ENCODE peak calls at places on chromosomes 13 and 19, in seven cellular contexts. K, V, C, T, E, B and W are unnamed samples.
A peak's percentile ranks its signal among the peaks of the same experiment; 100 is the strongest.

GRCh38 chr13:101660711-101661110 is 208.2 kb downstream of the ITGBL1 start:
- DNase-seq in K (no peak), V (no peak), C (no peak), T (no peak), E (no peak), B (no peak), W (no peak)

GRCh38 chr19:2495130-2495641 is 19.3 kb downstream of the GADD45B start:
- DNase-seq in K (peak; percentile 67), V (peak; percentile 89), C (peak; percentile 52), T (no peak), E (no peak), B (peak; percentile 82), W (no peak)

GRCh38 chr19:33304760-33305647 is 2.7 kb upstream of the CEBPA start:
- DNase-seq in K (no peak), V (no peak), C (no peak), T (no peak), E (no peak), B (no peak), W (no peak)

GRCh38 chr13:83221813-83222241 is 660.4 kb downstream of the SLITRK1 start:
- DNase-seq in K (no peak), V (no peak), C (no peak), T (no peak), E (no peak), B (no peak), W (no peak)

GRCh38 chr19:45567609-45568008 is 17.0 kb downstream of the OPA3 start:
- DNase-seq in K (no peak), V (no peak), C (no peak), T (no peak), E (no peak), B (no peak), W (no peak)

GRCh38 chr13:101514695-101515275 is 62.3 kb downstream of the ITGBL1 start:
- DNase-seq in K (peak; percentile 89), V (peak; percentile 23), C (peak; percentile 16), T (peak; percentile 81), E (no peak), B (no peak), W (no peak)

GRCh38 chr19:11091343-11092153 is 2.3 kb downstream of the LDLR start:
- DNase-seq in K (peak; percentile 92), V (peak; percentile 66), C (no peak), T (no peak), E (peak; percentile 55), B (peak; percentile 46), W (no peak)

GRCh38 chr13:41458939-41459753 is 1.8 kb downstream of the RGCC start:
- DNase-seq in K (peak; percentile 53), V (peak; percentile 45), C (no peak), T (no peak), E (peak; percentile 52), B (no peak), W (no peak)

GRCh38 chr13:41495044-41495443 is 37.7 kb downstream of the RGCC start:
- DNase-seq in K (no peak), V (peak; percentile 36), C (no peak), T (no peak), E (no peak), B (no peak), W (no peak)

GRCh38 chr13:43444085-43444484 is 342.7 kb downstream of the ENOX1 start:
- DNase-seq in K (no peak), V (no peak), C (no peak), T (no peak), E (no peak), B (no peak), W (no peak)

GRCh38 chr13:60679928-60680693 is 283.1 kb downstream of the TDRD3 start:
- DNase-seq in K (peak; percentile 89), V (no peak), C (no peak), T (no peak), E (no peak), B (no peak), W (no peak)

GRCh38 chr13:102758842-102759241 is 14.7 kb downstream of the TEX30 start:
- DNase-seq in K (no peak), V (no peak), C (no peak), T (no peak), E (no peak), B (no peak), W (no peak)

GRCh38 chr19:34075661-34076091 is 96.6 kb upstream of the LSM14A start:
- DNase-seq in K (no peak), V (no peak), C (no peak), T (no peak), E (no peak), B (no peak), W (no peak)

GRCh38 chr19:40419780-40420179 is 6.0 kb downstream of the SERTAD1 start:
- DNase-seq in K (no peak), V (no peak), C (no peak), T (no peak), E (no peak), B (no peak), W (no peak)

GRCh38 chr19:10228393-10228792 is 2.7 kb downstream of the S1PR2 start:
- DNase-seq in K (no peak), V (no peak), C (no peak), T (no peak), E (no peak), B (no peak), W (no peak)

GRCh38 chr13:48072787-48073186 is 22.1 kb downstream of the MED4 start:
- DNase-seq in K (no peak), V (no peak), C (no peak), T (no peak), E (no peak), B (no peak), W (no peak)

GRCh38 chr19:51926784-51927741 is at the start of gene ZNF613:
- DNase-seq in K (peak; percentile 96), V (peak; percentile 92), C (peak; percentile 88), T (peak; percentile 93), E (peak; percentile 70), B (peak; percentile 90), W (peak; percentile 89)

GRCh38 chr19:9941646-9942045 is 5.3 kb upstream of the OLFM2 start:
- DNase-seq in K (no peak), V (no peak), C (no peak), T (no peak), E (no peak), B (no peak), W (no peak)

GRCh38 chr13:98494769-98495168 is 82.1 kb downstream of the STK24 start:
- DNase-seq in K (no peak), V (no peak), C (no peak), T (no peak), E (no peak), B (no peak), W (no peak)

GRCh38 chr13:26007261-26007765 is 44.5 kb downstream of the SHISA2 start:
- DNase-seq in K (no peak), V (no peak), C (no peak), T (no peak), E (no peak), B (no peak), W (no peak)

GRCh38 chr13:29569253-29570057 is 26.0 kb downstream of the SLC7A1 start:
- DNase-seq in K (peak; percentile 70), V (no peak), C (no peak), T (peak; percentile 33), E (no peak), B (no peak), W (no peak)

GRCh38 chr19:42005504-42005903 is 11.5 kb upstream of the ATP1A3 start:
- DNase-seq in K (no peak), V (no peak), C (no peak), T (no peak), E (no peak), B (no peak), W (no peak)

GRCh38 chr13:110062077-110062776 is 244.7 kb downstream of the COL4A1 start:
- DNase-seq in K (no peak), V (peak; percentile 50), C (no peak), T (no peak), E (no peak), B (no peak), W (no peak)

GRCh38 chr13:30052127-30052526 is 201.7 kb upstream of the UBL3 start:
- DNase-seq in K (no peak), V (no peak), C (no peak), T (no peak), E (no peak), B (no peak), W (no peak)

GRCh38 chr13:110949628-110950027 is 34.8 kb upstream of the ANKRD10 start:
- DNase-seq in K (no peak), V (no peak), C (no peak), T (no peak), E (no peak), B (no peak), W (no peak)

GRCh38 chr13:114124921-114125320 is 7.5 kb downstream of the RASA3 start:
- DNase-seq in K (no peak), V (no peak), C (no peak), T (no peak), E (peak; percentile 55), B (no peak), W (no peak)

GRCh38 chr19:34633806-34634205 is 43.2 kb downstream of the SCGB2B2 start:
- DNase-seq in K (no peak), V (no peak), C (no peak), T (no peak), E (no peak), B (no peak), W (no peak)

GRCh38 chr13:42405665-42406390 is 133.9 kb downstream of the AKAP11 start:
- DNase-seq in K (peak; percentile 81), V (no peak), C (no peak), T (no peak), E (no peak), B (no peak), W (peak; percentile 97)

GRCh38 chr19:12794936-12795335 is 3.6 kb downstream of the JUNB start:
- DNase-seq in K (no peak), V (no peak), C (no peak), T (no peak), E (no peak), B (no peak), W (no peak)

GRCh38 chr19:13243971-13244370 is 93.8 kb downstream of the IER2 start:
- DNase-seq in K (peak; percentile 20), V (no peak), C (no peak), T (no peak), E (no peak), B (no peak), W (no peak)

GRCh38 chr13:80132741-80133601 is 208.0 kb downstream of the SPRY2 start:
- DNase-seq in K (peak; percentile 44), V (peak; percentile 81), C (no peak), T (no peak), E (no peak), B (peak; percentile 20), W (no peak)

GRCh38 chr19:11130824-11131455 is 24.6 kb downstream of the SPC24 start:
- DNase-seq in K (peak; percentile 98), V (peak; percentile 87), C (peak; percentile 16), T (peak; percentile 36), E (peak; percentile 59), B (peak; percentile 81), W (no peak)

GRCh38 chr19:5011476-5012238 is 42.7 kb downstream of the KDM4B start:
- DNase-seq in K (no peak), V (no peak), C (no peak), T (no peak), E (no peak), B (no peak), W (no peak)

GRCh38 chr19:17797397-17798201 is 2.7 kb downstream of the B3GNT3 start:
- DNase-seq in K (no peak), V (no peak), C (no peak), T (no peak), E (no peak), B (no peak), W (no peak)

GRCh38 chr13:59360916-59361315 is 802.8 kb downstream of the DIAPH3 start:
- DNase-seq in K (no peak), V (no peak), C (no peak), T (no peak), E (no peak), B (no peak), W (no peak)

GRCh38 chr19:49119411-49120324 is at the start of gene PPFIA3:
- DNase-seq in K (peak; percentile 78), V (peak; percentile 59), C (peak; percentile 0), T (no peak), E (no peak), B (peak; percentile 74), W (no peak)

GRCh38 chr19:18160441-18160791 is 7.5 kb downstream of the PIK3R2 start:
- DNase-seq in K (no peak), V (no peak), C (no peak), T (no peak), E (no peak), B (no peak), W (no peak)

GRCh38 chr13:85935868-85936467 is 136.7 kb upstream of the SLITRK6 start:
- DNase-seq in K (no peak), V (no peak), C (no peak), T (no peak), E (no peak), B (no peak), W (no peak)